ENCODE peak calls at places on chromosome 2, in four cellular contexts. One of them, this sample, is unnamed.

GRCh38 chr2:237738255-237738654 is 60.3 kb upstream of the RBM44 start:
- DNase-seq in CD8-positive, alpha-beta memory T cell: no peak
- DNase-seq in GM23338: no peak
- DNase-seq in HCT116: no peak
- DNase-seq in this sample: no peak

GRCh38 chr2:32851777-32852439 is 94.8 kb upstream of the LTBP1 start:
- DNase-seq in CD8-positive, alpha-beta memory T cell: no peak
- DNase-seq in GM23338: no peak
- DNase-seq in HCT116: no peak
- DNase-seq in this sample: no peak

GRCh38 chr2:183838295-183838694 is 714.1 kb downstream of the NUP35 start:
- DNase-seq in HCT116: no peak
- DNase-seq in GM23338: no peak
- DNase-seq in CD8-positive, alpha-beta memory T cell: no peak
- DNase-seq in this sample: no peak

GRCh38 chr2:190158798-190159434 is 96.4 kb upstream of the MSTN start:
- DNase-seq in GM23338: peak
- DNase-seq in CD8-positive, alpha-beta memory T cell: no peak
- DNase-seq in HCT116: no peak
- DNase-seq in this sample: no peak

GRCh38 chr2:120291464-120292311 is 39.0 kb downstream of the RALB start:
- DNase-seq in HCT116: peak
- DNase-seq in GM23338: no peak
- DNase-seq in CD8-positive, alpha-beta memory T cell: no peak
- DNase-seq in this sample: no peak

GRCh38 chr2:84619784-84620371 is 103.6 kb downstream of the DNAH6 start:
- DNase-seq in HCT116: no peak
- DNase-seq in GM23338: no peak
- DNase-seq in CD8-positive, alpha-beta memory T cell: no peak
- DNase-seq in this sample: no peak

GRCh38 chr2:37211939-37212338 is 15.6 kb downstream of the CEBPZOS start:
- DNase-seq in HCT116: no peak
- DNase-seq in GM23338: no peak
- DNase-seq in CD8-positive, alpha-beta memory T cell: no peak
- DNase-seq in this sample: no peak

GRCh38 chr2:98563394-98563793 is 44.9 kb downstream of the COA5 start:
- DNase-seq in GM23338: no peak
- DNase-seq in HCT116: no peak
- DNase-seq in CD8-positive, alpha-beta memory T cell: no peak
- DNase-seq in this sample: no peak

GRCh38 chr2:217657252-217657651 is 345.5 kb downstream of the TNS1 start:
- DNase-seq in GM23338: no peak
- DNase-seq in CD8-positive, alpha-beta memory T cell: no peak
- DNase-seq in HCT116: no peak
- DNase-seq in this sample: peak

GRCh38 chr2:192827735-192828134 is 633.0 kb upstream of the TMEFF2 start:
- DNase-seq in GM23338: no peak
- DNase-seq in HCT116: no peak
- DNase-seq in CD8-positive, alpha-beta memory T cell: no peak
- DNase-seq in this sample: no peak

GRCh38 chr2:187567126-187567525 is 12.9 kb upstream of the TFPI start:
- DNase-seq in GM23338: no peak
- DNase-seq in CD8-positive, alpha-beta memory T cell: no peak
- DNase-seq in HCT116: no peak
- DNase-seq in this sample: no peak

GRCh38 chr2:44688442-44689124 is 252.9 kb upstream of the SIX3 start:
- DNase-seq in HCT116: no peak
- DNase-seq in GM23338: no peak
- DNase-seq in CD8-positive, alpha-beta memory T cell: no peak
- DNase-seq in this sample: no peak

GRCh38 chr2:168118733-168119518 is 128.5 kb downstream of the STK39 start:
- DNase-seq in GM23338: peak
- DNase-seq in CD8-positive, alpha-beta memory T cell: peak
- DNase-seq in HCT116: peak
- DNase-seq in this sample: peak

GRCh38 chr2:191228861-191229260 is 16.3 kb upstream of the MYO1B start:
- DNase-seq in GM23338: no peak
- DNase-seq in CD8-positive, alpha-beta memory T cell: no peak
- DNase-seq in HCT116: no peak
- DNase-seq in this sample: no peak

GRCh38 chr2:12313445-12314118 is 403.2 kb upstream of the TRIB2 start:
- DNase-seq in CD8-positive, alpha-beta memory T cell: no peak
- DNase-seq in HCT116: no peak
- DNase-seq in GM23338: peak
- DNase-seq in this sample: no peak

GRCh38 chr2:1593371-1594205 is 150.7 kb downstream of the PXDN start:
- DNase-seq in CD8-positive, alpha-beta memory T cell: no peak
- DNase-seq in GM23338: no peak
- DNase-seq in HCT116: peak
- DNase-seq in this sample: no peak
- H3K27ac ChIP-seq in CD8-positive, alpha-beta memory T cell: no peak
- H3K27ac ChIP-seq in GM23338: peak
- H3K27ac ChIP-seq in HCT116: no peak
- H3K27ac ChIP-seq in this sample: no peak

GRCh38 chr2:59027320-59027719 is 786.2 kb upstream of the FANCL start:
- DNase-seq in GM23338: no peak
- DNase-seq in CD8-positive, alpha-beta memory T cell: no peak
- DNase-seq in HCT116: no peak
- DNase-seq in this sample: no peak

GRCh38 chr2:59019551-59020164 is 778.5 kb upstream of the FANCL start:
- DNase-seq in HCT116: no peak
- DNase-seq in GM23338: no peak
- DNase-seq in CD8-positive, alpha-beta memory T cell: no peak
- DNase-seq in this sample: no peak

GRCh38 chr2:59025157-59025757 is 784.1 kb upstream of the FANCL start:
- DNase-seq in CD8-positive, alpha-beta memory T cell: no peak
- DNase-seq in HCT116: peak
- DNase-seq in GM23338: peak
- DNase-seq in this sample: no peak

DNA sequence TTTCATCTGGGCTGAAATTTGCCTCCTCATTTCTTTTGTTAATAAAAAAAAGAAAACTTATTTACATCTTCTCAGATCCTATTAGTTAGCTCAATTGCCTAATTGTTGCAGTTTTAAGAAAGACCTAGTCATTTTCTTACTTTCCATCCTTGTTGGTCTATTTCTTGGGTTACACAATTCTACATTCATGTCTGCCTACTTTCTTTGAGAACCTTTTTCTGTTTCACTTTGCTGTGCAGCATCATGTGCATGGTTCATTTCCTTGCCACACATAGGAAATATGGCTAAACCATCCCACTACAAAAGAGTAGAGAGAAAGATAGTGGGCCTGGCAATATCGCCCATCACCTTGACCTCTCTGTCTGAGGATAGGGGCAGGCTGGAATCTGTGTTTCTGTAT is 780.7 kb upstream of the FANCL start:
- DNase-seq in GM23338: no peak
- DNase-seq in CD8-positive, alpha-beta memory T cell: no peak
- DNase-seq in HCT116: no peak
- DNase-seq in this sample: no peak
- H3K27ac ChIP-seq in GM23338: no peak
- H3K27ac ChIP-seq in CD8-positive, alpha-beta memory T cell: no peak
- H3K27ac ChIP-seq in HCT116: no peak
- H3K27ac ChIP-seq in this sample: no peak

DNA sequence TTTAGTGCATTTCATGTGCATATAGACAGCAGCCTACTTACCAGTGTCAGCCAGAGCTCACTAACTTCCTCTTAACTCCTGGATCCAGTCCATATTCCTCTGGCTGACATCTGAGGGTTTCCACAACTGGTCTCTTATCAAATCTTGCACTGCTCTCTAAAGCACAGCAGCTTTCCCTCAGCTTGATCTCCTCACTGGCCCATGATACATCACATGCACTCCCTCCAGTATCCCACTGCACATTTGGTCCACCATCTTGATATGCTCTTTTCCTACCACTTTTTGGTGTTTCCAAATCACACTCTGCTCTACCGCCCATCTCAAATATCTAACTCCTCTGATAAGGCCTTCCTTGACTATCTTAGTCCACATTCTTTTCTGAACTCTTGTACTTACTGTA is 105.0 kb upstream of the ZFP36L2 start:
- DNase-seq in HCT116: no peak
- DNase-seq in GM23338: no peak
- DNase-seq in CD8-positive, alpha-beta memory T cell: no peak
- DNase-seq in this sample: no peak
- H3K27ac ChIP-seq in HCT116: no peak
- H3K27ac ChIP-seq in GM23338: no peak
- H3K27ac ChIP-seq in CD8-positive, alpha-beta memory T cell: no peak
- H3K27ac ChIP-seq in this sample: no peak

GRCh38 chr2:54577035-54577434 is 120.9 kb downstream of the SPTBN1 start:
- DNase-seq in HCT116: no peak
- DNase-seq in CD8-positive, alpha-beta memory T cell: no peak
- DNase-seq in GM23338: no peak
- DNase-seq in this sample: no peak

GRCh38 chr2:54577944-54578667 is 122.0 kb downstream of the SPTBN1 start:
- DNase-seq in GM23338: no peak
- DNase-seq in HCT116: no peak
- DNase-seq in CD8-positive, alpha-beta memory T cell: no peak
- DNase-seq in this sample: no peak

GRCh38 chr2:54579061-54579681 is 123.0 kb downstream of the SPTBN1 start:
- DNase-seq in GM23338: no peak
- DNase-seq in CD8-positive, alpha-beta memory T cell: no peak
- DNase-seq in HCT116: no peak
- DNase-seq in this sample: no peak

GRCh38 chr2:54579682-54580349 is 123.7 kb downstream of the SPTBN1 start:
- DNase-seq in CD8-positive, alpha-beta memory T cell: peak
- DNase-seq in GM23338: no peak
- DNase-seq in HCT116: no peak
- DNase-seq in this sample: no peak

GRCh38 chr2:54578668-54579045 is 122.5 kb downstream of the SPTBN1 start:
- DNase-seq in GM23338: no peak
- DNase-seq in HCT116: no peak
- DNase-seq in CD8-positive, alpha-beta memory T cell: no peak
- DNase-seq in this sample: no peak
- H3K27ac ChIP-seq in GM23338: no peak
- H3K27ac ChIP-seq in HCT116: no peak
- H3K27ac ChIP-seq in CD8-positive, alpha-beta memory T cell: no peak
- H3K27ac ChIP-seq in this sample: no peak

GRCh38 chr2:69652206-69652605 is 8.7 kb upstream of the AAK1 start:
- DNase-seq in GM23338: no peak
- DNase-seq in HCT116: peak
- DNase-seq in CD8-positive, alpha-beta memory T cell: no peak
- DNase-seq in this sample: no peak
- H3K27ac ChIP-seq in GM23338: no peak
- H3K27ac ChIP-seq in HCT116: peak
- H3K27ac ChIP-seq in CD8-positive, alpha-beta memory T cell: no peak
- H3K27ac ChIP-seq in this sample: no peak

This sample was measured in substantia nigra.